ENCODE peak calls at places on chromosomes 4 and X, in eight cellular contexts. One of them, this sample, is unnamed.
A peak's percentile ranks its signal among the peaks of the same experiment; 100 is the strongest.

GRCh38 chr4:7487464-7487863 is 52.7 kb upstream of the PSAPL1 start:
- DNase-seq in EH: no peak
- DNase-seq in omental fat pad: no peak
- DNase-seq in naive thymus-derived CD4-positive, alpha-beta T cell: no peak
- DNase-seq in activated T-helper 1 cell treated with anti-CD3 and anti-CD28 coated beads, Interleukin-12 subunit alpha, Interleukin-12 subunit beta, Interleukin-2, Interleukin-4 antibody, amounts not matched to agents 30 ng/mL and 10 ng/mL and 1 ng/mL, durations not matched to agents 14 hours and 24 hours and 36 hours: no peak
- DNase-seq in H4: no peak
- DNase-seq in neural crest cell: no peak
- DNase-seq in NCI-H69: no peak
- DNase-seq in this sample: no peak

GRCh38 chr4:78325244-78326187 is 226.1 kb upstream of the ANXA3 start:
- DNase-seq in neural crest cell: no peak
- DNase-seq in omental fat pad: no peak
- DNase-seq in H4: no peak
- DNase-seq in naive thymus-derived CD4-positive, alpha-beta T cell: no peak
- DNase-seq in activated T-helper 1 cell treated with anti-CD3 and anti-CD28 coated beads, Interleukin-12 subunit alpha, Interleukin-12 subunit beta, Interleukin-2, Interleukin-4 antibody, amounts not matched to agents 30 ng/mL and 10 ng/mL and 1 ng/mL, durations not matched to agents 14 hours and 24 hours and 36 hours: no peak
- DNase-seq in NCI-H69: peak; percentile 6
- DNase-seq in EH: peak; percentile 59
- DNase-seq in this sample: no peak

GRCh38 chr4:103075894-103076776 is at the start of gene SLC9B2:
- DNase-seq in omental fat pad: peak; percentile 30
- DNase-seq in EH: peak; percentile 76
- DNase-seq in NCI-H69: peak; percentile 73
- DNase-seq in neural crest cell: peak; percentile 43
- DNase-seq in H4: peak; percentile 10
- DNase-seq in activated T-helper 1 cell treated with anti-CD3 and anti-CD28 coated beads, Interleukin-12 subunit alpha, Interleukin-12 subunit beta, Interleukin-2, Interleukin-4 antibody, amounts not matched to agents 30 ng/mL and 10 ng/mL and 1 ng/mL, durations not matched to agents 14 hours and 24 hours and 36 hours: peak; percentile 60
- DNase-seq in naive thymus-derived CD4-positive, alpha-beta T cell: peak; percentile 74
- DNase-seq in this sample: peak; percentile 54

GRCh38 chrX:128464091-128464490 is 411.9 kb upstream of the ACTRT1 start:
- DNase-seq in activated T-helper 1 cell treated with anti-CD3 and anti-CD28 coated beads, Interleukin-12 subunit alpha, Interleukin-12 subunit beta, Interleukin-2, Interleukin-4 antibody, amounts not matched to agents 30 ng/mL and 10 ng/mL and 1 ng/mL, durations not matched to agents 14 hours and 24 hours and 36 hours: no peak
- DNase-seq in naive thymus-derived CD4-positive, alpha-beta T cell: no peak
- DNase-seq in H4: no peak
- DNase-seq in neural crest cell: no peak
- DNase-seq in EH: no peak
- DNase-seq in NCI-H69: no peak
- DNase-seq in omental fat pad: no peak
- DNase-seq in this sample: no peak

GRCh38 chr4:54317690-54318089 is 88.6 kb downstream of the PDGFRA start:
- DNase-seq in NCI-H69: no peak
- DNase-seq in naive thymus-derived CD4-positive, alpha-beta T cell: no peak
- DNase-seq in H4: no peak
- DNase-seq in activated T-helper 1 cell treated with anti-CD3 and anti-CD28 coated beads, Interleukin-12 subunit alpha, Interleukin-12 subunit beta, Interleukin-2, Interleukin-4 antibody, amounts not matched to agents 30 ng/mL and 10 ng/mL and 1 ng/mL, durations not matched to agents 14 hours and 24 hours and 36 hours: no peak
- DNase-seq in neural crest cell: no peak
- DNase-seq in EH: no peak
- DNase-seq in omental fat pad: no peak
- DNase-seq in this sample: no peak

GRCh38 chrX:97743014-97743413 is 859.3 kb downstream of the RPA4 start:
- DNase-seq in activated T-helper 1 cell treated with anti-CD3 and anti-CD28 coated beads, Interleukin-12 subunit alpha, Interleukin-12 subunit beta, Interleukin-2, Interleukin-4 antibody, amounts not matched to agents 30 ng/mL and 10 ng/mL and 1 ng/mL, durations not matched to agents 14 hours and 24 hours and 36 hours: no peak
- DNase-seq in naive thymus-derived CD4-positive, alpha-beta T cell: no peak
- DNase-seq in EH: no peak
- DNase-seq in H4: no peak
- DNase-seq in NCI-H69: peak; percentile 0
- DNase-seq in neural crest cell: no peak
- DNase-seq in omental fat pad: no peak
- DNase-seq in this sample: no peak

GRCh38 chr4:56976283-56976877 is 1.0 kb downstream of the NOA1 start:
- DNase-seq in NCI-H69: peak; percentile 21
- DNase-seq in EH: peak; percentile 24
- DNase-seq in H4: no peak
- DNase-seq in naive thymus-derived CD4-positive, alpha-beta T cell: no peak
- DNase-seq in activated T-helper 1 cell treated with anti-CD3 and anti-CD28 coated beads, Interleukin-12 subunit alpha, Interleukin-12 subunit beta, Interleukin-2, Interleukin-4 antibody, amounts not matched to agents 30 ng/mL and 10 ng/mL and 1 ng/mL, durations not matched to agents 14 hours and 24 hours and 36 hours: no peak
- DNase-seq in omental fat pad: no peak
- DNase-seq in neural crest cell: no peak
- DNase-seq in this sample: peak; percentile 39

GRCh38 chr4:82696117-82696516 is 102.5 kb downstream of the SCD5 start:
- DNase-seq in naive thymus-derived CD4-positive, alpha-beta T cell: no peak
- DNase-seq in omental fat pad: no peak
- DNase-seq in NCI-H69: no peak
- DNase-seq in EH: no peak
- DNase-seq in H4: no peak
- DNase-seq in activated T-helper 1 cell treated with anti-CD3 and anti-CD28 coated beads, Interleukin-12 subunit alpha, Interleukin-12 subunit beta, Interleukin-2, Interleukin-4 antibody, amounts not matched to agents 30 ng/mL and 10 ng/mL and 1 ng/mL, durations not matched to agents 14 hours and 24 hours and 36 hours: no peak
- DNase-seq in neural crest cell: no peak
- DNase-seq in this sample: no peak

GRCh38 chr4:98865059-98865458 is 63.9 kb downstream of the EIF4E start:
- DNase-seq in NCI-H69: no peak
- DNase-seq in H4: no peak
- DNase-seq in activated T-helper 1 cell treated with anti-CD3 and anti-CD28 coated beads, Interleukin-12 subunit alpha, Interleukin-12 subunit beta, Interleukin-2, Interleukin-4 antibody, amounts not matched to agents 30 ng/mL and 10 ng/mL and 1 ng/mL, durations not matched to agents 14 hours and 24 hours and 36 hours: no peak
- DNase-seq in neural crest cell: no peak
- DNase-seq in omental fat pad: no peak
- DNase-seq in naive thymus-derived CD4-positive, alpha-beta T cell: no peak
- DNase-seq in EH: no peak
- DNase-seq in this sample: no peak

GRCh38 chr4:74410741-74411140 is 34.2 kb upstream of the AREG start:
- DNase-seq in omental fat pad: no peak
- DNase-seq in naive thymus-derived CD4-positive, alpha-beta T cell: no peak
- DNase-seq in EH: no peak
- DNase-seq in NCI-H69: no peak
- DNase-seq in neural crest cell: no peak
- DNase-seq in activated T-helper 1 cell treated with anti-CD3 and anti-CD28 coated beads, Interleukin-12 subunit alpha, Interleukin-12 subunit beta, Interleukin-2, Interleukin-4 antibody, amounts not matched to agents 30 ng/mL and 10 ng/mL and 1 ng/mL, durations not matched to agents 14 hours and 24 hours and 36 hours: no peak
- DNase-seq in H4: no peak
- DNase-seq in this sample: no peak

GRCh38 chr4:108359130-108359709 is 190.5 kb upstream of the LEF1 start:
- DNase-seq in H4: no peak
- DNase-seq in naive thymus-derived CD4-positive, alpha-beta T cell: peak; percentile 67
- DNase-seq in omental fat pad: no peak
- DNase-seq in activated T-helper 1 cell treated with anti-CD3 and anti-CD28 coated beads, Interleukin-12 subunit alpha, Interleukin-12 subunit beta, Interleukin-2, Interleukin-4 antibody, amounts not matched to agents 30 ng/mL and 10 ng/mL and 1 ng/mL, durations not matched to agents 14 hours and 24 hours and 36 hours: peak; percentile 55
- DNase-seq in NCI-H69: no peak
- DNase-seq in EH: no peak
- DNase-seq in neural crest cell: no peak
- DNase-seq in this sample: no peak

GRCh38 chrX:55841962-55842752 is 124.6 kb downstream of the RRAGB start:
- DNase-seq in NCI-H69: no peak
- DNase-seq in omental fat pad: no peak
- DNase-seq in neural crest cell: no peak
- DNase-seq in H4: no peak
- DNase-seq in EH: no peak
- DNase-seq in activated T-helper 1 cell treated with anti-CD3 and anti-CD28 coated beads, Interleukin-12 subunit alpha, Interleukin-12 subunit beta, Interleukin-2, Interleukin-4 antibody, amounts not matched to agents 30 ng/mL and 10 ng/mL and 1 ng/mL, durations not matched to agents 14 hours and 24 hours and 36 hours: no peak
- DNase-seq in naive thymus-derived CD4-positive, alpha-beta T cell: no peak
- DNase-seq in this sample: no peak

GRCh38 chrX:100407784-100408642 is 2.1 kb downstream of the PCDH19 start:
- DNase-seq in H4: no peak
- DNase-seq in EH: no peak
- DNase-seq in neural crest cell: no peak
- DNase-seq in NCI-H69: no peak
- DNase-seq in naive thymus-derived CD4-positive, alpha-beta T cell: no peak
- DNase-seq in omental fat pad: no peak
- DNase-seq in activated T-helper 1 cell treated with anti-CD3 and anti-CD28 coated beads, Interleukin-12 subunit alpha, Interleukin-12 subunit beta, Interleukin-2, Interleukin-4 antibody, amounts not matched to agents 30 ng/mL and 10 ng/mL and 1 ng/mL, durations not matched to agents 14 hours and 24 hours and 36 hours: no peak
- DNase-seq in this sample: no peak

GRCh38 chr4:112633477-112634235 is 3.1 kb downstream of the ZGRF1 start:
- DNase-seq in activated T-helper 1 cell treated with anti-CD3 and anti-CD28 coated beads, Interleukin-12 subunit alpha, Interleukin-12 subunit beta, Interleukin-2, Interleukin-4 antibody, amounts not matched to agents 30 ng/mL and 10 ng/mL and 1 ng/mL, durations not matched to agents 14 hours and 24 hours and 36 hours: no peak
- DNase-seq in neural crest cell: no peak
- DNase-seq in naive thymus-derived CD4-positive, alpha-beta T cell: peak; percentile 25
- DNase-seq in omental fat pad: no peak
- DNase-seq in NCI-H69: peak; percentile 9
- DNase-seq in H4: peak; percentile 28
- DNase-seq in EH: peak; percentile 55
- DNase-seq in this sample: no peak

GRCh38 chr4:101527186-101527585 is 179.9 kb upstream of the PPP3CA start:
- DNase-seq in NCI-H69: no peak
- DNase-seq in omental fat pad: no peak
- DNase-seq in naive thymus-derived CD4-positive, alpha-beta T cell: peak; percentile 44
- DNase-seq in activated T-helper 1 cell treated with anti-CD3 and anti-CD28 coated beads, Interleukin-12 subunit alpha, Interleukin-12 subunit beta, Interleukin-2, Interleukin-4 antibody, amounts not matched to agents 30 ng/mL and 10 ng/mL and 1 ng/mL, durations not matched to agents 14 hours and 24 hours and 36 hours: peak; percentile 68
- DNase-seq in H4: no peak
- DNase-seq in EH: no peak
- DNase-seq in neural crest cell: no peak
- DNase-seq in this sample: no peak

GRCh38 chr4:20028694-20029093 is 223.0 kb upstream of the SLIT2 start:
- DNase-seq in H4: no peak
- DNase-seq in NCI-H69: no peak
- DNase-seq in omental fat pad: no peak
- DNase-seq in naive thymus-derived CD4-positive, alpha-beta T cell: no peak
- DNase-seq in activated T-helper 1 cell treated with anti-CD3 and anti-CD28 coated beads, Interleukin-12 subunit alpha, Interleukin-12 subunit beta, Interleukin-2, Interleukin-4 antibody, amounts not matched to agents 30 ng/mL and 10 ng/mL and 1 ng/mL, durations not matched to agents 14 hours and 24 hours and 36 hours: no peak
- DNase-seq in neural crest cell: no peak
- DNase-seq in EH: peak; percentile 18
- DNase-seq in this sample: no peak

GRCh38 chr4:139024686-139025085 is 9.1 kb downstream of the NOCT start:
- DNase-seq in omental fat pad: no peak
- DNase-seq in NCI-H69: no peak
- DNase-seq in neural crest cell: no peak
- DNase-seq in activated T-helper 1 cell treated with anti-CD3 and anti-CD28 coated beads, Interleukin-12 subunit alpha, Interleukin-12 subunit beta, Interleukin-2, Interleukin-4 antibody, amounts not matched to agents 30 ng/mL and 10 ng/mL and 1 ng/mL, durations not matched to agents 14 hours and 24 hours and 36 hours: no peak
- DNase-seq in H4: no peak
- DNase-seq in EH: no peak
- DNase-seq in naive thymus-derived CD4-positive, alpha-beta T cell: no peak
- DNase-seq in this sample: no peak

GRCh38 chr4:52751349-52751911 is at the start of gene ERVMER34-1:
- DNase-seq in omental fat pad: peak; percentile 26
- DNase-seq in EH: peak; percentile 44
- DNase-seq in activated T-helper 1 cell treated with anti-CD3 and anti-CD28 coated beads, Interleukin-12 subunit alpha, Interleukin-12 subunit beta, Interleukin-2, Interleukin-4 antibody, amounts not matched to agents 30 ng/mL and 10 ng/mL and 1 ng/mL, durations not matched to agents 14 hours and 24 hours and 36 hours: no peak
- DNase-seq in neural crest cell: peak; percentile 40
- DNase-seq in naive thymus-derived CD4-positive, alpha-beta T cell: no peak
- DNase-seq in NCI-H69: peak; percentile 47
- DNase-seq in H4: no peak
- DNase-seq in this sample: no peak

GRCh38 chr4:25527044-25527443 is 128.6 kb upstream of the SLC34A2 start:
- DNase-seq in omental fat pad: no peak
- DNase-seq in neural crest cell: no peak
- DNase-seq in naive thymus-derived CD4-positive, alpha-beta T cell: no peak
- DNase-seq in NCI-H69: no peak
- DNase-seq in EH: no peak
- DNase-seq in activated T-helper 1 cell treated with anti-CD3 and anti-CD28 coated beads, Interleukin-12 subunit alpha, Interleukin-12 subunit beta, Interleukin-2, Interleukin-4 antibody, amounts not matched to agents 30 ng/mL and 10 ng/mL and 1 ng/mL, durations not matched to agents 14 hours and 24 hours and 36 hours: no peak
- DNase-seq in H4: no peak
- DNase-seq in this sample: no peak

GRCh38 chr4:99610605-99611172 is 36.1 kb downstream of the MTTP start:
- DNase-seq in neural crest cell: no peak
- DNase-seq in activated T-helper 1 cell treated with anti-CD3 and anti-CD28 coated beads, Interleukin-12 subunit alpha, Interleukin-12 subunit beta, Interleukin-2, Interleukin-4 antibody, amounts not matched to agents 30 ng/mL and 10 ng/mL and 1 ng/mL, durations not matched to agents 14 hours and 24 hours and 36 hours: no peak
- DNase-seq in EH: no peak
- DNase-seq in omental fat pad: no peak
- DNase-seq in NCI-H69: no peak
- DNase-seq in naive thymus-derived CD4-positive, alpha-beta T cell: no peak
- DNase-seq in H4: no peak
- DNase-seq in this sample: no peak

GRCh38 chrX:130848763-130849162 is 54.2 kb downstream of the ENOX2 start:
- DNase-seq in neural crest cell: no peak
- DNase-seq in omental fat pad: no peak
- DNase-seq in NCI-H69: no peak
- DNase-seq in EH: no peak
- DNase-seq in H4: no peak
- DNase-seq in activated T-helper 1 cell treated with anti-CD3 and anti-CD28 coated beads, Interleukin-12 subunit alpha, Interleukin-12 subunit beta, Interleukin-2, Interleukin-4 antibody, amounts not matched to agents 30 ng/mL and 10 ng/mL and 1 ng/mL, durations not matched to agents 14 hours and 24 hours and 36 hours: no peak
- DNase-seq in naive thymus-derived CD4-positive, alpha-beta T cell: no peak
- DNase-seq in this sample: no peak

GRCh38 chrX:46485897-46486296 is 59.3 kb downstream of the ZNF674 start:
- DNase-seq in omental fat pad: no peak
- DNase-seq in EH: no peak
- DNase-seq in NCI-H69: peak; percentile 3
- DNase-seq in neural crest cell: no peak
- DNase-seq in activated T-helper 1 cell treated with anti-CD3 and anti-CD28 coated beads, Interleukin-12 subunit alpha, Interleukin-12 subunit beta, Interleukin-2, Interleukin-4 antibody, amounts not matched to agents 30 ng/mL and 10 ng/mL and 1 ng/mL, durations not matched to agents 14 hours and 24 hours and 36 hours: no peak
- DNase-seq in naive thymus-derived CD4-positive, alpha-beta T cell: peak; percentile 18
- DNase-seq in H4: no peak
- DNase-seq in this sample: no peak

GRCh38 chr4:26822546-26822945 is 38.1 kb upstream of the STIM2 start:
- DNase-seq in naive thymus-derived CD4-positive, alpha-beta T cell: no peak
- DNase-seq in NCI-H69: no peak
- DNase-seq in EH: no peak
- DNase-seq in neural crest cell: no peak
- DNase-seq in activated T-helper 1 cell treated with anti-CD3 and anti-CD28 coated beads, Interleukin-12 subunit alpha, Interleukin-12 subunit beta, Interleukin-2, Interleukin-4 antibody, amounts not matched to agents 30 ng/mL and 10 ng/mL and 1 ng/mL, durations not matched to agents 14 hours and 24 hours and 36 hours: no peak
- DNase-seq in H4: no peak
- DNase-seq in omental fat pad: no peak
- DNase-seq in this sample: no peak

GRCh38 chr4:164888096-164888495 is 11.1 kb downstream of the APELA start:
- DNase-seq in naive thymus-derived CD4-positive, alpha-beta T cell: no peak
- DNase-seq in H4: peak; percentile 22
- DNase-seq in EH: no peak
- DNase-seq in NCI-H69: peak; percentile 9
- DNase-seq in neural crest cell: no peak
- DNase-seq in activated T-helper 1 cell treated with anti-CD3 and anti-CD28 coated beads, Interleukin-12 subunit alpha, Interleukin-12 subunit beta, Interleukin-2, Interleukin-4 antibody, amounts not matched to agents 30 ng/mL and 10 ng/mL and 1 ng/mL, durations not matched to agents 14 hours and 24 hours and 36 hours: no peak
- DNase-seq in omental fat pad: no peak
- DNase-seq in this sample: no peak

GRCh38 chrX:152652060-152652459 is 14.4 kb downstream of the GABRQ start:
- DNase-seq in EH: no peak
- DNase-seq in neural crest cell: no peak
- DNase-seq in NCI-H69: no peak
- DNase-seq in naive thymus-derived CD4-positive, alpha-beta T cell: no peak
- DNase-seq in activated T-helper 1 cell treated with anti-CD3 and anti-CD28 coated beads, Interleukin-12 subunit alpha, Interleukin-12 subunit beta, Interleukin-2, Interleukin-4 antibody, amounts not matched to agents 30 ng/mL and 10 ng/mL and 1 ng/mL, durations not matched to agents 14 hours and 24 hours and 36 hours: no peak
- DNase-seq in H4: no peak
- DNase-seq in omental fat pad: no peak
- DNase-seq in this sample: no peak